ENCODE peak calls at places on chromosomes 4 and X, in nine cellular contexts. K is endodermal cell; V is GM23338; L is activated CD8-positive, alpha-beta T cell treated with anti-CD3 and anti-CD28 coated beads for 36 hours; E is tibial nerve; X is kidney epithelial cell; M is lung; T is GM12865; H is H9. C is an unnamed sample.
A peak's percentile ranks its signal among the peaks of the same experiment; 100 is the strongest.

GRCh38 chr4:60485279-60485678 is 714.8 kb upstream of the ADGRL3 start:
- DNase-seq in K (no peak), V (no peak), L (no peak), E (no peak), X (no peak), M (no peak), T (no peak), H (no peak), C (no peak)

GRCh38 chr4:57633212-57633859 is 523.2 kb upstream of the IGFBP7 start:
- DNase-seq in K (no peak), V (no peak), L (no peak), E (no peak), X (no peak), M (no peak), T (no peak), H (no peak), C (no peak)

GRCh38 chr4:151481813-151482212 is 72.8 kb downstream of the FHIP1A start:
- DNase-seq in K (no peak), V (no peak), L (no peak), E (no peak), X (no peak), M (no peak), T (no peak), H (no peak), C (no peak)

GRCh38 chrX:10756365-10756915 is 136.1 kb upstream of the MID1 start:
- DNase-seq in K (no peak), V (peak; percentile 19), L (no peak), E (no peak), X (peak; percentile 82), M (no peak), T (no peak), H (no peak), C (no peak)

GRCh38 chr4:173281001-173281400 is 53.2 kb downstream of the HMGB2 start:
- DNase-seq in K (no peak), V (no peak), L (no peak), E (no peak), X (no peak), M (no peak), T (no peak), H (no peak), C (no peak)

GRCh38 chr4:78926825-78927224 is 12.4 kb downstream of the PAQR3 start:
- DNase-seq in K (no peak), V (no peak), L (no peak), E (no peak), X (no peak), M (no peak), T (no peak), H (no peak), C (no peak)

GRCh38 chr4:13938299-13938698 is 310.8 kb upstream of the BOD1L1 start:
- DNase-seq in K (no peak), V (peak; percentile 35), L (no peak), E (no peak), X (no peak), M (no peak), T (no peak), H (no peak), C (no peak)

GRCh38 chr4:82797591-82798081 is 960 bp downstream of the SCD5 start:
- DNase-seq in K (peak; percentile 81), V (peak; percentile 46), L (peak; percentile 22), E (no peak), X (no peak), M (no peak), T (peak; percentile 16), H (peak; percentile 59), C (peak; percentile 54)

GRCh38 chrX:70174754-70175153 is 2.5 kb upstream of the DGAT2L6 start:
- DNase-seq in K (no peak), V (no peak), L (no peak), E (no peak), X (no peak), M (no peak), T (no peak), H (no peak), C (no peak)

GRCh38 chrX:36640232-36640631 is 367.9 kb upstream of the FAM47C start:
- DNase-seq in K (no peak), V (no peak), L (no peak), E (no peak), X (no peak), M (no peak), T (no peak), H (no peak), C (no peak)

GRCh38 chrX:153474718-153475117 is 4.3 kb upstream of the HAUS7 start:
- DNase-seq in K (peak; percentile 68), V (peak; percentile 59), L (peak; percentile 42), E (peak; percentile 27), X (no peak), M (peak; percentile 48), T (no peak), H (no peak), C (peak; percentile 52)

GRCh38 chrX:17537652-17538301 is 162.8 kb downstream of the NHS start:
- DNase-seq in K (no peak), V (no peak), L (no peak), E (no peak), X (no peak), M (no peak), T (no peak), H (peak; percentile 39), C (no peak)

GRCh38 chrX:17529349-17529748 is 154.3 kb downstream of the NHS start:
- DNase-seq in K (no peak), V (no peak), L (no peak), E (no peak), X (no peak), M (no peak), T (no peak), H (no peak), C (no peak)

GRCh38 chrX:17531500-17531899 is 156.5 kb downstream of the NHS start:
- DNase-seq in K (no peak), V (no peak), L (no peak), E (no peak), X (no peak), M (no peak), T (no peak), H (no peak), C (no peak)

GRCh38 chrX:17535229-17535628 is 160.2 kb downstream of the NHS start:
- DNase-seq in K (peak; percentile 87), V (peak; percentile 74), L (peak; percentile 62), E (no peak), X (no peak), M (no peak), T (peak; percentile 66), H (peak; percentile 56), C (no peak)
- TF ChIP-seq CTCF in K (peak; percentile 91), V (peak; percentile 81), L (no peak), E (no peak), X (peak; percentile 35), M (no peak), T (peak; percentile 62), H (peak; percentile 89), C (peak; percentile 14)

GRCh38 chr4:76585270-76585669 is 150.2 kb downstream of the SHROOM3 start:
- DNase-seq in K (no peak), V (peak; percentile 40), L (no peak), E (no peak), X (no peak), M (no peak), T (no peak), H (no peak), C (no peak)

GRCh38 chr4:76588268-76588667 is 153.2 kb downstream of the SHROOM3 start:
- DNase-seq in K (peak; percentile 76), V (peak; percentile 52), L (no peak), E (no peak), X (no peak), M (no peak), T (no peak), H (peak; percentile 45), C (peak; percentile 27)

GRCh38 chr4:76582817-76583087 is 147.7 kb downstream of the SHROOM3 start:
- DNase-seq in K (no peak), V (no peak), L (no peak), E (no peak), X (no peak), M (no peak), T (no peak), H (no peak), C (no peak)

GRCh38 chr4:76584235-76585152 is 149.5 kb downstream of the SHROOM3 start:
- DNase-seq in K (no peak), V (no peak), L (no peak), E (no peak), X (no peak), M (no peak), T (no peak), H (no peak), C (no peak)

DNA sequence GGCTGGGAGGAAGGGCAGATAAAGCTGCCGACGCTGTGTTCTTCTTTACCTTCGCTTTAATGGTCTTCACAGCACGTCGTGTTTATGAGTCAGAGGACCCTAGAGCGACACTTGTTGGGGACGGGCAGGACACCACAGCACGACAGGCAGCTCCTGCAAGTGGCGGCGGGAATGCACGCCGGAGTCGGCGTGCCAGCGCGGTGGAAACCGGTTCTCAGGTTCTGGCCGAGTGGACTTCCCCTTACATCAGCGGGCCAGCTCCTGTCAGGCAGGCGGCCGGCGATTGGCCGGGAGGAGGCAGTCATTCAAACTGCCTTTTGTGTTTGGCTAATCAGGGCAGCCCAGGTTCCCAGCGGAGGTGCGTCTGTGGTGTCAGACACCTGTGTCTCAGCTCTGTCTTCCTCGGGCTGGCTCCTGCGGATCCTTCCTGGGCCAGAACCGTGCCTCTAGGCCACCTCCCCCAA is 150.9 kb downstream of the SHROOM3 start:
- DNase-seq in K (peak; percentile 99), V (peak; percentile 96), L (peak; percentile 62), E (no peak), X (no peak), M (peak; percentile 89), T (peak; percentile 84), H (peak; percentile 97), C (peak; percentile 80)
- TF ChIP-seq CTCF in K (peak; percentile 43), V (peak; percentile 46), L (no peak), E (no peak), X (peak; percentile 13), M (no peak), T (no peak), H (peak; percentile 22), C (no peak)

DNA sequence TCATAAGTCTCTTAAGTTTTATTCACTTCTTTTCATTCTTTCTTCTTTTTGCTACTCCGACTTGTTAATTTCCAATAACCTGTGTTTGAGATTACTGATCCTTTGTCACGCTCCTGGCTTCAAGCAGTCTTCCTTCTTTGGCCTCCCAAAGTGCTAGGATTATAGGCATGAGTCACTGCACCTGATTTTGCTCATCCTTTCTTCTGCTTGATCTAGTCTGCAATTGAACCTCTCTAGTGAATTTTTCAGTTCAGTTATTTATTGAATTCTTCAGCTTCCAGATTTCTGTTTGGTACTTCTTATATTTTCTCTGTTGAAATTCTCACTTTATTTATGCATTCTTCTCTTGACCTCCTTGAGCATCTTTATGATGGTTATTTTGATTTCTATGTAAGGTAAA is 38.6 kb upstream of the SYTL5 start:
- DNase-seq in K (no peak), V (no peak), L (no peak), E (no peak), X (no peak), M (no peak), T (no peak), H (no peak), C (no peak)
- TF ChIP-seq CTCF in K (no peak), V (no peak), L (no peak), E (no peak), X (no peak), M (no peak), T (no peak), H (no peak), C (no peak)

DNA sequence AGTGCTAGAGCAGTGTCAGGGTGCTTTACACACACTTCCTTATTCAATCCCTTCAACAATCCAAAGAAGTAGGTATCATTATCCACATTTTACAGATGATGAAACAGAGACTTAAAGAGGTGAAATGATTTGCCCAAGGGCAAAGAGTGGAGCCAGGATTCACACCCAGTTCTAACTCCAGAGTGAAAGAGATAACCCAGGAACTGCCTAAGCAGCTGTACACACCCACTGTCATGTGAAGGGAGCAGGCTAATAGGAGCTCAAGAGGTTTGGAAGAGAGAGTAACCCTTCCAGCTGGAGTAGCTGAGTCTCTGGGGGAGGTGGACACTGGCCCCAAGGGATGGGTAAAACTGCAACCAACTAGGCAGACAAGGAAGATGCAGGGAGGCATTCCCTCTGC is 92.5 kb downstream of the FBXL5 start:
- DNase-seq in K (no peak), V (no peak), L (no peak), E (no peak), X (no peak), M (no peak), T (no peak), H (no peak), C (no peak)
- TF ChIP-seq CTCF in K (no peak), V (no peak), L (no peak), E (no peak), X (no peak), M (no peak), T (no peak), H (no peak), C (no peak)